ENCODE peak calls at places on chromosomes 4 and X, in four cellular contexts. One of them, this sample, is unnamed.

GRCh38 chr4:27318740-27319139 is 458.1 kb downstream of the STIM2 start:
- DNase-seq in K562: peak
- DNase-seq in HepG2: peak
- DNase-seq in A549: peak
- DNase-seq in this sample: peak

GRCh38 chr4:123578276-123579014 is 181.8 kb downstream of the SPRY1 start:
- DNase-seq in A549: no peak
- DNase-seq in HepG2: no peak
- DNase-seq in K562: no peak
- DNase-seq in this sample: no peak

GRCh38 chrX:148441387-148441786 is 59.0 kb upstream of the AFF2 start:
- DNase-seq in HepG2: no peak
- DNase-seq in K562: no peak
- DNase-seq in A549: no peak
- DNase-seq in this sample: no peak

GRCh38 chr4:76426272-76426671 is 5.3 kb upstream of the CCDC158 start:
- DNase-seq in K562: no peak
- DNase-seq in HepG2: no peak
- DNase-seq in A549: peak
- DNase-seq in this sample: no peak

GRCh38 chr4:145920205-145920604 is 18.4 kb downstream of the ZNF827 start:
- DNase-seq in HepG2: no peak
- DNase-seq in K562: no peak
- DNase-seq in A549: no peak
- DNase-seq in this sample: no peak

GRCh38 chr4:152996101-152996500 is 60.0 kb downstream of the FHDC1 start:
- DNase-seq in A549: no peak
- DNase-seq in HepG2: no peak
- DNase-seq in K562: no peak
- DNase-seq in this sample: no peak

GRCh38 chr4:144644368-144645101 is 1.4 kb upstream of the HHIP start:
- DNase-seq in HepG2: no peak
- DNase-seq in A549: no peak
- DNase-seq in K562: no peak
- DNase-seq in this sample: no peak

GRCh38 chrX:9635368-9635767 is 130.3 kb downstream of the GPR143 start:
- DNase-seq in HepG2: no peak
- DNase-seq in K562: no peak
- DNase-seq in A549: no peak
- DNase-seq in this sample: no peak

GRCh38 chrX:22351966-22352365 is 79.3 kb downstream of the CBLL2 start:
- DNase-seq in A549: no peak
- DNase-seq in K562: no peak
- DNase-seq in HepG2: no peak
- DNase-seq in this sample: no peak

GRCh38 chrX:16185725-16186136 is 18.4 kb downstream of the MAGEB17 start:
- DNase-seq in K562: peak
- DNase-seq in HepG2: no peak
- DNase-seq in A549: peak
- DNase-seq in this sample: peak
- TF ChIP-seq CHD4 in K562: no peak
- TF ChIP-seq CHD4 in HepG2: no peak
- TF ChIP-seq CHD4 in A549: no peak
- TF ChIP-seq CHD4 in this sample: no peak

DNA sequence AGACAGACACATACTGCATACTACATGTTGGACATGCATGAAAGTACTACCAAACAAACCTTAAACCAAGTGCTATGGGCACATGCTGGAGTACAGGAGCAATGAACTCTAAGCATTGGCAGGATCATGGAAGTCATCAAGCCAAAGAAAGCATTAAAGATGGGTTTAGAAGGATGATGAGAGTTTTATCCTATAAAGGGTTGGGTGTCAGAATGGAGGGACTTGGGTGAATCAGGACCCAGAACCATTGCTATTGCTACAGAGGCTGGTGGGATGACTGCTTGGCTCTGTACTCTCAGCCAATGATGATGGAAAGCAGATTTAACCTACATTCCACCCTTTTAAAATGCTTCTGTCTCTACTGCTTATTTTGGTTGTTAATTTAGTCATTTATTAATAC is 233.9 kb upstream of the EDA2R start:
- DNase-seq in K562: no peak
- DNase-seq in A549: no peak
- DNase-seq in HepG2: no peak
- DNase-seq in this sample: no peak
- TF ChIP-seq CHD4 in K562: no peak
- TF ChIP-seq CHD4 in A549: no peak
- TF ChIP-seq CHD4 in HepG2: no peak
- TF ChIP-seq CHD4 in this sample: no peak

DNA sequence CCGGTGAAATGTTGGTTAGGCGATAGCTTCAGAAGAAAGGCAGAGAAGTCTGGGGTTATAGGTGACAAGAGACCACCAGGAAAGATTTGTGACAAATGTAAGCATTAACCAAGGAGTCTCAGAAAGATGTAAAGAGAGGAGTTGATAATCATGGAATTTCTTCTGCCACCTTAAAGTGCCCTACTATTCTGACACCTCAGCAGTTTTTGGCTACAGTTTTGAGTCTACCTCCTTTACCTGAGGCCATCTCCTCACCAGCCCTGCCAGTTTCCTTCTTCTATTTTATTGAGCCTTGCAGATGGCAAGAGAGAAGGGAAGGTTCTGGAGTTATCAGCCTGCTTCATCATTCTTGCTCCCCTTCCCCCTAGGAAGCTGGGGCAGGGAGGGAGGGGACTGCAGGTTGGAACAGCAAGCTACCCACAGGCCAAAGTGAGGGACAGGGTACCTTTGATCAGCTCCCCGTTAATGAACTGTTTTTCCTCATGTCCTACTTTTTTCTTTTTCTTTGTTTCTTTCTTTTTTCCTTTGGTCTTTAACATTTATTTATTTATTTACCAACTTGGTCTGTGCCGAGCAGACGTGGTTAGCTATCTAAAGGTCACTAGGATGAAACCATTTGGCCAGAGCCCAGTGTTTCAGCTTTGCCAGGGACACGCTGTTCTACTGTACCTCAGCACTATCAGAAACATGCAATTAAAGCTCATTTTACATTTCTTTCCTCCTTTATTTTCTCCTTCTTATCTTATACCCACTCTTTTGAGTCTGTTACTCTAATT is 438.7 kb upstream of the AR start:
- DNase-seq in HepG2: no peak
- DNase-seq in A549: no peak
- DNase-seq in K562: no peak
- DNase-seq in this sample: no peak
- TF ChIP-seq CHD4 in HepG2: no peak
- TF ChIP-seq CHD4 in A549: no peak
- TF ChIP-seq CHD4 in K562: no peak
- TF ChIP-seq CHD4 in this sample: no peak

GRCh38 chr4:54998991-54999390 is 126.4 kb downstream of the KDR start:
- DNase-seq in HepG2: no peak
- DNase-seq in A549: no peak
- DNase-seq in K562: no peak
- DNase-seq in this sample: no peak
- TF ChIP-seq CHD4 in HepG2: no peak
- TF ChIP-seq CHD4 in A549: no peak
- TF ChIP-seq CHD4 in K562: no peak
- TF ChIP-seq CHD4 in this sample: no peak

GRCh38 chr4:71417150-71417549 is 78.3 kb downstream of the SLC4A4 start:
- DNase-seq in HepG2: no peak
- DNase-seq in K562: no peak
- DNase-seq in A549: no peak
- DNase-seq in this sample: no peak

GRCh38 chr4:71411976-71412375 is 73.2 kb downstream of the SLC4A4 start:
- DNase-seq in A549: no peak
- DNase-seq in K562: no peak
- DNase-seq in HepG2: no peak
- DNase-seq in this sample: no peak

GRCh38 chr4:71415491-71415890 is 76.7 kb downstream of the SLC4A4 start:
- DNase-seq in A549: no peak
- DNase-seq in K562: no peak
- DNase-seq in HepG2: no peak
- DNase-seq in this sample: no peak
- TF ChIP-seq CHD4 in A549: no peak
- TF ChIP-seq CHD4 in K562: no peak
- TF ChIP-seq CHD4 in HepG2: no peak
- TF ChIP-seq CHD4 in this sample: no peak

GRCh38 chrX:97315939-97316338 is 432.2 kb downstream of the RPA4 start:
- DNase-seq in A549: peak
- DNase-seq in K562: peak
- DNase-seq in HepG2: no peak
- DNase-seq in this sample: no peak
- TF ChIP-seq CHD4 in A549: no peak
- TF ChIP-seq CHD4 in K562: no peak
- TF ChIP-seq CHD4 in HepG2: no peak
- TF ChIP-seq CHD4 in this sample: no peak

GRCh38 chrX:4239650-4240540 is 526.4 kb upstream of the PRKX start:
- DNase-seq in HepG2: no peak
- DNase-seq in A549: no peak
- DNase-seq in K562: no peak
- DNase-seq in this sample: no peak
- TF ChIP-seq CHD4 in HepG2: no peak
- TF ChIP-seq CHD4 in A549: no peak
- TF ChIP-seq CHD4 in K562: no peak
- TF ChIP-seq CHD4 in this sample: no peak

GRCh38 chr4:147793973-147794690 is 62.2 kb downstream of the ARHGAP10 start:
- DNase-seq in A549: no peak
- DNase-seq in HepG2: no peak
- DNase-seq in K562: no peak
- DNase-seq in this sample: no peak

GRCh38 chr4:147802346-147802745 is 70.5 kb downstream of the ARHGAP10 start:
- DNase-seq in K562: no peak
- DNase-seq in HepG2: no peak
- DNase-seq in A549: no peak
- DNase-seq in this sample: no peak

GRCh38 chr4:147794787-147795413 is 63.0 kb downstream of the ARHGAP10 start:
- DNase-seq in HepG2: peak
- DNase-seq in K562: no peak
- DNase-seq in A549: no peak
- DNase-seq in this sample: no peak

GRCh38 chr4:147801820-147802219 is 69.9 kb downstream of the ARHGAP10 start:
- DNase-seq in HepG2: no peak
- DNase-seq in K562: no peak
- DNase-seq in A549: no peak
- DNase-seq in this sample: no peak

GRCh38 chr4:147799986-147800555 is 68.2 kb downstream of the ARHGAP10 start:
- DNase-seq in HepG2: no peak
- DNase-seq in K562: no peak
- DNase-seq in A549: no peak
- DNase-seq in this sample: peak
- TF ChIP-seq CHD4 in HepG2: no peak
- TF ChIP-seq CHD4 in K562: no peak
- TF ChIP-seq CHD4 in A549: no peak
- TF ChIP-seq CHD4 in this sample: no peak

GRCh38 chr4:14368391-14368790 is 633.9 kb upstream of the CPEB2 start:
- DNase-seq in HepG2: no peak
- DNase-seq in K562: no peak
- DNase-seq in A549: no peak
- DNase-seq in this sample: no peak
- TF ChIP-seq CHD4 in HepG2: no peak
- TF ChIP-seq CHD4 in K562: no peak
- TF ChIP-seq CHD4 in A549: no peak
- TF ChIP-seq CHD4 in this sample: no peak

This sample was measured in GM12878.